ENCODE peak calls at places on chromosomes 4 and X, in seven cellular contexts. One of them, this sample, is unnamed.

GRCh38 chr4:186241616-186242015 is 14.3 kb downstream of the KLKB1 start:
- DNase-seq in GM13976: no peak
- DNase-seq in KBM-7: no peak
- DNase-seq in ACHN: no peak
- DNase-seq in activated CD8-positive, alpha-beta memory T cell treated with anti-CD3 and anti-CD28 coated beads, Interleukin-2, amount 50 U/mL, for 4 hours: no peak
- DNase-seq in stimulated activated CD4-positive, alpha-beta T cell treated with anti-CD3 and anti-CD28 coated beads, Interleukin-1b, Interleukin-23, amount 100 ng/mL, for 24 hours: no peak
- DNase-seq in AG09309: no peak
- DNase-seq in this sample: no peak

GRCh38 chr4:73821325-73821724 is 15.2 kb upstream of the CXCL6 start:
- DNase-seq in KBM-7: no peak
- DNase-seq in stimulated activated CD4-positive, alpha-beta T cell treated with anti-CD3 and anti-CD28 coated beads, Interleukin-1b, Interleukin-23, amount 100 ng/mL, for 24 hours: no peak
- DNase-seq in GM13976: no peak
- DNase-seq in ACHN: no peak
- DNase-seq in AG09309: no peak
- DNase-seq in activated CD8-positive, alpha-beta memory T cell treated with anti-CD3 and anti-CD28 coated beads, Interleukin-2, amount 50 U/mL, for 4 hours: no peak
- DNase-seq in this sample: no peak

GRCh38 chr4:118112647-118113046 is 78.4 kb downstream of the NDST3 start:
- DNase-seq in KBM-7: no peak
- DNase-seq in activated CD8-positive, alpha-beta memory T cell treated with anti-CD3 and anti-CD28 coated beads, Interleukin-2, amount 50 U/mL, for 4 hours: no peak
- DNase-seq in AG09309: no peak
- DNase-seq in ACHN: no peak
- DNase-seq in stimulated activated CD4-positive, alpha-beta T cell treated with anti-CD3 and anti-CD28 coated beads, Interleukin-1b, Interleukin-23, amount 100 ng/mL, for 24 hours: no peak
- DNase-seq in GM13976: no peak
- DNase-seq in this sample: no peak

GRCh38 chr4:10690185-10690907 is 5.8 kb upstream of the CLNK start:
- DNase-seq in stimulated activated CD4-positive, alpha-beta T cell treated with anti-CD3 and anti-CD28 coated beads, Interleukin-1b, Interleukin-23, amount 100 ng/mL, for 24 hours: no peak
- DNase-seq in activated CD8-positive, alpha-beta memory T cell treated with anti-CD3 and anti-CD28 coated beads, Interleukin-2, amount 50 U/mL, for 4 hours: no peak
- DNase-seq in ACHN: no peak
- DNase-seq in KBM-7: no peak
- DNase-seq in AG09309: no peak
- DNase-seq in GM13976: no peak
- DNase-seq in this sample: no peak

GRCh38 chr4:165343353-165344191 is 16.1 kb downstream of the MSMO1 start:
- DNase-seq in activated CD8-positive, alpha-beta memory T cell treated with anti-CD3 and anti-CD28 coated beads, Interleukin-2, amount 50 U/mL, for 4 hours: no peak
- DNase-seq in ACHN: peak
- DNase-seq in KBM-7: peak
- DNase-seq in stimulated activated CD4-positive, alpha-beta T cell treated with anti-CD3 and anti-CD28 coated beads, Interleukin-1b, Interleukin-23, amount 100 ng/mL, for 24 hours: no peak
- DNase-seq in AG09309: no peak
- DNase-seq in GM13976: no peak
- DNase-seq in this sample: no peak

GRCh38 chrX:153816821-153817220 is 13.5 kb downstream of the PDZD4 start:
- DNase-seq in AG09309: no peak
- DNase-seq in KBM-7: peak
- DNase-seq in stimulated activated CD4-positive, alpha-beta T cell treated with anti-CD3 and anti-CD28 coated beads, Interleukin-1b, Interleukin-23, amount 100 ng/mL, for 24 hours: no peak
- DNase-seq in ACHN: no peak
- DNase-seq in activated CD8-positive, alpha-beta memory T cell treated with anti-CD3 and anti-CD28 coated beads, Interleukin-2, amount 50 U/mL, for 4 hours: no peak
- DNase-seq in GM13976: no peak
- DNase-seq in this sample: no peak

GRCh38 chrX:72107320-72107719 is 24.4 kb downstream of the RTL5 start:
- DNase-seq in stimulated activated CD4-positive, alpha-beta T cell treated with anti-CD3 and anti-CD28 coated beads, Interleukin-1b, Interleukin-23, amount 100 ng/mL, for 24 hours: no peak
- DNase-seq in KBM-7: no peak
- DNase-seq in ACHN: no peak
- DNase-seq in AG09309: no peak
- DNase-seq in GM13976: no peak
- DNase-seq in activated CD8-positive, alpha-beta memory T cell treated with anti-CD3 and anti-CD28 coated beads, Interleukin-2, amount 50 U/mL, for 4 hours: no peak
- DNase-seq in this sample: peak

GRCh38 chr4:98745372-98745771 is 87.0 kb upstream of the TSPAN5 start:
- DNase-seq in AG09309: no peak
- DNase-seq in KBM-7: peak
- DNase-seq in ACHN: peak
- DNase-seq in activated CD8-positive, alpha-beta memory T cell treated with anti-CD3 and anti-CD28 coated beads, Interleukin-2, amount 50 U/mL, for 4 hours: no peak
- DNase-seq in GM13976: no peak
- DNase-seq in stimulated activated CD4-positive, alpha-beta T cell treated with anti-CD3 and anti-CD28 coated beads, Interleukin-1b, Interleukin-23, amount 100 ng/mL, for 24 hours: no peak
- DNase-seq in this sample: no peak

GRCh38 chr4:115145393-115146160 is 32.2 kb upstream of the NDST4 start:
- DNase-seq in AG09309: no peak
- DNase-seq in stimulated activated CD4-positive, alpha-beta T cell treated with anti-CD3 and anti-CD28 coated beads, Interleukin-1b, Interleukin-23, amount 100 ng/mL, for 24 hours: no peak
- DNase-seq in KBM-7: no peak
- DNase-seq in ACHN: no peak
- DNase-seq in GM13976: no peak
- DNase-seq in activated CD8-positive, alpha-beta memory T cell treated with anti-CD3 and anti-CD28 coated beads, Interleukin-2, amount 50 U/mL, for 4 hours: no peak
- DNase-seq in this sample: no peak

GRCh38 chr4:158121203-158121586 is 51.6 kb downstream of the GASK1B start:
- DNase-seq in KBM-7: no peak
- DNase-seq in GM13976: no peak
- DNase-seq in stimulated activated CD4-positive, alpha-beta T cell treated with anti-CD3 and anti-CD28 coated beads, Interleukin-1b, Interleukin-23, amount 100 ng/mL, for 24 hours: no peak
- DNase-seq in ACHN: peak
- DNase-seq in AG09309: peak
- DNase-seq in activated CD8-positive, alpha-beta memory T cell treated with anti-CD3 and anti-CD28 coated beads, Interleukin-2, amount 50 U/mL, for 4 hours: no peak
- DNase-seq in this sample: no peak

GRCh38 chr4:86720508-86721068 is 126.5 kb downstream of the PTPN13 start:
- DNase-seq in stimulated activated CD4-positive, alpha-beta T cell treated with anti-CD3 and anti-CD28 coated beads, Interleukin-1b, Interleukin-23, amount 100 ng/mL, for 24 hours: no peak
- DNase-seq in KBM-7: no peak
- DNase-seq in ACHN: no peak
- DNase-seq in AG09309: no peak
- DNase-seq in GM13976: no peak
- DNase-seq in activated CD8-positive, alpha-beta memory T cell treated with anti-CD3 and anti-CD28 coated beads, Interleukin-2, amount 50 U/mL, for 4 hours: no peak
- DNase-seq in this sample: no peak

GRCh38 chrX:10579753-10580060 is 40.7 kb downstream of the MID1 start:
- DNase-seq in GM13976: no peak
- DNase-seq in ACHN: peak
- DNase-seq in stimulated activated CD4-positive, alpha-beta T cell treated with anti-CD3 and anti-CD28 coated beads, Interleukin-1b, Interleukin-23, amount 100 ng/mL, for 24 hours: no peak
- DNase-seq in KBM-7: no peak
- DNase-seq in activated CD8-positive, alpha-beta memory T cell treated with anti-CD3 and anti-CD28 coated beads, Interleukin-2, amount 50 U/mL, for 4 hours: no peak
- DNase-seq in AG09309: no peak
- DNase-seq in this sample: no peak

GRCh38 chr4:105291920-105292319 is 145.2 kb downstream of the TET2 start:
- DNase-seq in ACHN: no peak
- DNase-seq in GM13976: no peak
- DNase-seq in KBM-7: no peak
- DNase-seq in stimulated activated CD4-positive, alpha-beta T cell treated with anti-CD3 and anti-CD28 coated beads, Interleukin-1b, Interleukin-23, amount 100 ng/mL, for 24 hours: no peak
- DNase-seq in activated CD8-positive, alpha-beta memory T cell treated with anti-CD3 and anti-CD28 coated beads, Interleukin-2, amount 50 U/mL, for 4 hours: no peak
- DNase-seq in AG09309: no peak
- DNase-seq in this sample: no peak

GRCh38 chrX:119676949-119677653 is 15.9 kb downstream of the SEPTIN6 start:
- DNase-seq in KBM-7: no peak
- DNase-seq in AG09309: no peak
- DNase-seq in GM13976: no peak
- DNase-seq in ACHN: no peak
- DNase-seq in activated CD8-positive, alpha-beta memory T cell treated with anti-CD3 and anti-CD28 coated beads, Interleukin-2, amount 50 U/mL, for 4 hours: no peak
- DNase-seq in stimulated activated CD4-positive, alpha-beta T cell treated with anti-CD3 and anti-CD28 coated beads, Interleukin-1b, Interleukin-23, amount 100 ng/mL, for 24 hours: no peak
- DNase-seq in this sample: no peak

GRCh38 chr4:183249854-183250253 is 70.2 kb downstream of the CLDN22 start:
- DNase-seq in GM13976: peak
- DNase-seq in activated CD8-positive, alpha-beta memory T cell treated with anti-CD3 and anti-CD28 coated beads, Interleukin-2, amount 50 U/mL, for 4 hours: no peak
- DNase-seq in KBM-7: peak
- DNase-seq in stimulated activated CD4-positive, alpha-beta T cell treated with anti-CD3 and anti-CD28 coated beads, Interleukin-1b, Interleukin-23, amount 100 ng/mL, for 24 hours: no peak
- DNase-seq in ACHN: peak
- DNase-seq in AG09309: no peak
- DNase-seq in this sample: no peak

GRCh38 chrX:18173494-18174180 is 47.0 kb downstream of the BEND2 start:
- DNase-seq in GM13976: no peak
- DNase-seq in activated CD8-positive, alpha-beta memory T cell treated with anti-CD3 and anti-CD28 coated beads, Interleukin-2, amount 50 U/mL, for 4 hours: no peak
- DNase-seq in AG09309: no peak
- DNase-seq in KBM-7: no peak
- DNase-seq in ACHN: no peak
- DNase-seq in stimulated activated CD4-positive, alpha-beta T cell treated with anti-CD3 and anti-CD28 coated beads, Interleukin-1b, Interleukin-23, amount 100 ng/mL, for 24 hours: no peak
- DNase-seq in this sample: no peak

GRCh38 chr4:165493359-165493758 is 114.6 kb downstream of the CPE start:
- DNase-seq in ACHN: peak
- DNase-seq in stimulated activated CD4-positive, alpha-beta T cell treated with anti-CD3 and anti-CD28 coated beads, Interleukin-1b, Interleukin-23, amount 100 ng/mL, for 24 hours: peak
- DNase-seq in KBM-7: peak
- DNase-seq in activated CD8-positive, alpha-beta memory T cell treated with anti-CD3 and anti-CD28 coated beads, Interleukin-2, amount 50 U/mL, for 4 hours: peak
- DNase-seq in AG09309: peak
- DNase-seq in GM13976: peak
- DNase-seq in this sample: peak

GRCh38 chr4:44425614-44426208 is 22.9 kb downstream of the KCTD8 start:
- DNase-seq in ACHN: peak
- DNase-seq in GM13976: no peak
- DNase-seq in stimulated activated CD4-positive, alpha-beta T cell treated with anti-CD3 and anti-CD28 coated beads, Interleukin-1b, Interleukin-23, amount 100 ng/mL, for 24 hours: no peak
- DNase-seq in KBM-7: peak
- DNase-seq in AG09309: no peak
- DNase-seq in activated CD8-positive, alpha-beta memory T cell treated with anti-CD3 and anti-CD28 coated beads, Interleukin-2, amount 50 U/mL, for 4 hours: no peak
- DNase-seq in this sample: no peak

GRCh38 chr4:98659741-98660507 is 1.5 kb upstream of the TSPAN5 start:
- DNase-seq in GM13976: no peak
- DNase-seq in stimulated activated CD4-positive, alpha-beta T cell treated with anti-CD3 and anti-CD28 coated beads, Interleukin-1b, Interleukin-23, amount 100 ng/mL, for 24 hours: no peak
- DNase-seq in KBM-7: no peak
- DNase-seq in ACHN: peak
- DNase-seq in AG09309: no peak
- DNase-seq in activated CD8-positive, alpha-beta memory T cell treated with anti-CD3 and anti-CD28 coated beads, Interleukin-2, amount 50 U/mL, for 4 hours: no peak
- DNase-seq in this sample: no peak

GRCh38 chr4:23654791-23655190 is 235.1 kb downstream of the PPARGC1A start:
- DNase-seq in KBM-7: no peak
- DNase-seq in AG09309: no peak
- DNase-seq in stimulated activated CD4-positive, alpha-beta T cell treated with anti-CD3 and anti-CD28 coated beads, Interleukin-1b, Interleukin-23, amount 100 ng/mL, for 24 hours: no peak
- DNase-seq in GM13976: no peak
- DNase-seq in activated CD8-positive, alpha-beta memory T cell treated with anti-CD3 and anti-CD28 coated beads, Interleukin-2, amount 50 U/mL, for 4 hours: no peak
- DNase-seq in ACHN: peak
- DNase-seq in this sample: no peak

GRCh38 chr4:102299708-102300107 is 45.6 kb downstream of the SLC39A8 start:
- DNase-seq in AG09309: peak
- DNase-seq in KBM-7: peak
- DNase-seq in ACHN: peak
- DNase-seq in activated CD8-positive, alpha-beta memory T cell treated with anti-CD3 and anti-CD28 coated beads, Interleukin-2, amount 50 U/mL, for 4 hours: peak
- DNase-seq in stimulated activated CD4-positive, alpha-beta T cell treated with anti-CD3 and anti-CD28 coated beads, Interleukin-1b, Interleukin-23, amount 100 ng/mL, for 24 hours: no peak
- DNase-seq in GM13976: peak
- DNase-seq in this sample: no peak

GRCh38 chr4:26542996-26543395 is 40.9 kb upstream of the TBC1D19 start:
- DNase-seq in stimulated activated CD4-positive, alpha-beta T cell treated with anti-CD3 and anti-CD28 coated beads, Interleukin-1b, Interleukin-23, amount 100 ng/mL, for 24 hours: no peak
- DNase-seq in activated CD8-positive, alpha-beta memory T cell treated with anti-CD3 and anti-CD28 coated beads, Interleukin-2, amount 50 U/mL, for 4 hours: no peak
- DNase-seq in KBM-7: no peak
- DNase-seq in AG09309: no peak
- DNase-seq in ACHN: no peak
- DNase-seq in GM13976: no peak
- DNase-seq in this sample: no peak

GRCh38 chr4:6322067-6322760 is 52.6 kb downstream of the WFS1 start:
- DNase-seq in GM13976: no peak
- DNase-seq in ACHN: no peak
- DNase-seq in activated CD8-positive, alpha-beta memory T cell treated with anti-CD3 and anti-CD28 coated beads, Interleukin-2, amount 50 U/mL, for 4 hours: no peak
- DNase-seq in stimulated activated CD4-positive, alpha-beta T cell treated with anti-CD3 and anti-CD28 coated beads, Interleukin-1b, Interleukin-23, amount 100 ng/mL, for 24 hours: no peak
- DNase-seq in KBM-7: no peak
- DNase-seq in AG09309: no peak
- DNase-seq in this sample: no peak

GRCh38 chr4:71833175-71833900 is 49.5 kb upstream of the GC start:
- DNase-seq in GM13976: no peak
- DNase-seq in stimulated activated CD4-positive, alpha-beta T cell treated with anti-CD3 and anti-CD28 coated beads, Interleukin-1b, Interleukin-23, amount 100 ng/mL, for 24 hours: no peak
- DNase-seq in ACHN: no peak
- DNase-seq in KBM-7: no peak
- DNase-seq in activated CD8-positive, alpha-beta memory T cell treated with anti-CD3 and anti-CD28 coated beads, Interleukin-2, amount 50 U/mL, for 4 hours: no peak
- DNase-seq in AG09309: no peak
- DNase-seq in this sample: no peak

GRCh38 chr4:3079694-3080123 is 5.2 kb downstream of the HTT start:
- DNase-seq in ACHN: no peak
- DNase-seq in KBM-7: peak
- DNase-seq in stimulated activated CD4-positive, alpha-beta T cell treated with anti-CD3 and anti-CD28 coated beads, Interleukin-1b, Interleukin-23, amount 100 ng/mL, for 24 hours: no peak
- DNase-seq in AG09309: no peak
- DNase-seq in GM13976: peak
- DNase-seq in activated CD8-positive, alpha-beta memory T cell treated with anti-CD3 and anti-CD28 coated beads, Interleukin-2, amount 50 U/mL, for 4 hours: no peak
- DNase-seq in this sample: no peak

GRCh38 chr4:124958812-124959211 is 246.3 kb upstream of the ANKRD50 start:
- DNase-seq in activated CD8-positive, alpha-beta memory T cell treated with anti-CD3 and anti-CD28 coated beads, Interleukin-2, amount 50 U/mL, for 4 hours: no peak
- DNase-seq in stimulated activated CD4-positive, alpha-beta T cell treated with anti-CD3 and anti-CD28 coated beads, Interleukin-1b, Interleukin-23, amount 100 ng/mL, for 24 hours: no peak
- DNase-seq in GM13976: no peak
- DNase-seq in KBM-7: no peak
- DNase-seq in ACHN: no peak
- DNase-seq in AG09309: no peak
- DNase-seq in this sample: no peak